ENCODE peak calls at places on chromosome 13, in five cellular contexts. R is T-cell, B is putamen, K is AG04449, J is heart right ventricle. A is an unnamed sample.

GRCh38 chr13:28355046-28355821 is 139.7 kb downstream of the FLT1 start:
- DNase-seq in R (no peak), B (no peak), K (no peak), J (no peak), A (no peak)

GRCh38 chr13:33145667-33146066 is 129.4 kb downstream of the KL start:
- DNase-seq in R (no peak), B (no peak), K (no peak), J (no peak), A (no peak)

GRCh38 chr13:34750078-34750703 is 191.9 kb upstream of the NBEA start:
- DNase-seq in R (no peak), B (no peak), K (no peak), J (peak; percentile 45), A (peak; percentile 42)

GRCh38 chr13:113490496-113491417 is at the start of gene DCUN1D2:
- DNase-seq in R (peak; percentile 31), B (peak; percentile 96), K (peak; percentile 53), J (peak; percentile 94), A (peak; percentile 95)

GRCh38 chr13:32454886-32455593 is 27.1 kb upstream of the N4BP2L1 start:
- DNase-seq in R (no peak), B (no peak), K (no peak), J (no peak), A (no peak)

GRCh38 chr13:76837811-76838210 is 48.4 kb downstream of the KCTD12 start:
- DNase-seq in R (no peak), B (no peak), K (no peak), J (no peak), A (no peak)

GRCh38 chr13:73162912-73163911 is 104.4 kb downstream of the KLF5 start:
- DNase-seq in R (no peak), B (peak; percentile 22), K (no peak), J (no peak), A (no peak)

GRCh38 chr13:94333131-94333820 is 146.2 kb downstream of the DCT start:
- DNase-seq in R (no peak), B (no peak), K (no peak), J (no peak), A (no peak)

GRCh38 chr13:28489536-28489935 is 5.4 kb downstream of the FLT1 start:
- DNase-seq in R (no peak), B (no peak), K (peak; percentile 60), J (no peak), A (no peak)

GRCh38 chr13:69997061-69997460 is 110.6 kb upstream of the ATXN8OS start:
- DNase-seq in R (no peak), B (no peak), K (no peak), J (no peak), A (no peak)

GRCh38 chr13:97883356-97883755 is 70.1 kb upstream of the IPO5 start:
- DNase-seq in R (no peak), B (no peak), K (peak; percentile 19), J (no peak), A (no peak)

GRCh38 chr13:107375701-107376350 is 807.9 kb upstream of the ARGLU1 start:
- DNase-seq in R (no peak), B (no peak), K (no peak), J (no peak), A (no peak)

GRCh38 chr13:30332516-30333165 is 25.3 kb upstream of the KATNAL1 start:
- DNase-seq in R (no peak), B (no peak), K (no peak), J (no peak), A (no peak)

GRCh38 chr13:99119686-99120085 is 81.0 kb upstream of the UBAC2 start:
- DNase-seq in R (no peak), B (no peak), K (no peak), J (no peak), A (no peak)

GRCh38 chr13:44854264-44855060 is 134.8 kb downstream of the NUFIP1 start:
- DNase-seq in R (no peak), B (no peak), K (no peak), J (peak; percentile 70), A (no peak)

GRCh38 chr13:39581177-39581576 is 21.8 kb downstream of the LHFPL6 start:
- DNase-seq in R (no peak), B (no peak), K (no peak), J (no peak), A (no peak)

A was measured in ovary.